ENCODE peak calls at places on chromosomes 12 and 14, in five cellular contexts. E, O, V, R and H are unnamed samples.

GRCh38 chr12:99498756-99499155 is 148.8 kb upstream of the GARIN6 start:
- DNase-seq in O (no peak), R (no peak), E (no peak), V (no peak), H (no peak)

GRCh38 chr14:26554069-26554772 is 43.6 kb downstream of the NOVA1 start:
- DNase-seq in V (no peak), O (no peak), E (no peak), R (no peak), H (no peak)

GRCh38 chr14:26597136-26598080 is at the start of gene NOVA1:
- DNase-seq in V (no peak), R (peak), E (no peak), O (no peak), H (peak)

GRCh38 chr14:89041245-89041585 is 216.8 kb downstream of the TTC8 start:
- DNase-seq in O (no peak), R (no peak), E (no peak), V (no peak), H (no peak)

GRCh38 chr12:14403711-14404164 is 38.3 kb downstream of the ATF7IP start:
- DNase-seq in E (peak), R (no peak), O (no peak), V (no peak), H (no peak)

GRCh38 chr12:122909442-122910288 is 13.7 kb upstream of the VPS37B start:
- DNase-seq in E (no peak), O (no peak), V (no peak), R (no peak), H (peak)

GRCh38 chr14:60485600-60486251 is at the start of gene C14orf39:
- DNase-seq in E (no peak), R (peak), V (no peak), O (no peak), H (no peak)

GRCh38 chr12:113097716-113098427 is 37.7 kb downstream of the RASAL1 start:
- DNase-seq in O (no peak), V (no peak), E (no peak), R (no peak), H (peak)

GRCh38 chr12:48969160-48969771 is 2.3 kb downstream of the WNT10B start:
- DNase-seq in R (no peak), O (no peak), V (no peak), E (no peak), H (no peak)

GRCh38 chr12:27552886-27553560 is 29.0 kb downstream of the PPFIBP1 start:
- DNase-seq in V (no peak), R (no peak), O (no peak), E (no peak), H (peak)

GRCh38 chr12:132273992-132274334 is 55.4 kb downstream of the GALNT9 start:
- DNase-seq in O (no peak), E (no peak), V (no peak), R (no peak), H (no peak)

GRCh38 chr14:92254786-92255185 is 68.2 kb upstream of the SLC24A4 start:
- DNase-seq in V (no peak), R (peak), E (no peak), O (no peak), H (no peak)

GRCh38 chr12:107760207-107760816 is 625 bp downstream of the PRDM4 start:
- DNase-seq in V (peak), R (no peak), E (peak), O (no peak), H (no peak)

GRCh38 chr14:79352026-79352425 is 859.3 kb downstream of the DIO2 start:
- DNase-seq in R (no peak), O (no peak), E (no peak), V (no peak), H (no peak)

DNA sequence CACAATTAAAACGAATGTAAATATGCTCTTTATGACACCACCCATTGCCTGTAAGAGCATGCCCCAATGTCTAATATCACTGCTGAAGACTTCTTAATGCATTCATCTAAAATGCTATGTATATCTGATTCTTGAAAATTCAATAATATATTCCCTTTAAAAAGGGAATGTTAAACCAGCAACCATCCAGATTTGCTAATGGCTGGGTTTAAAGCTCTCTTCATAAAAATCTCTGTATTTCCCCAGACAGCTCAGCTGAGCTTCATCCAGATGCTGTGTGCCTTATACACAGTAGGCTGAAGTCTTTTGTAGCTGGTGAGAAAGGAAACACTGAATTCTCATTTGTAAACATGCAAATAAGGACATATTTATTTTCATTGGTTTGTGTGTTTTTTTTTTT is at the start of gene TAS2R14:
- DNase-seq in V (no peak), O (no peak), R (no peak), E (no peak), H (no peak)
- H3K27ac ChIP-seq in V (no peak), O (no peak), R (no peak), E (no peak), H (no peak)

GRCh38 chr14:54572316-54572715 is 5.4 kb downstream of the SAMD4A start:
- DNase-seq in E (no peak), R (no peak), V (no peak), O (no peak), H (no peak)

GRCh38 chr14:54568821-54569591 is 2.1 kb downstream of the SAMD4A start:
- DNase-seq in O (no peak), V (no peak), E (no peak), R (no peak), H (peak)

GRCh38 chr14:54567634-54568561 is 970 bp downstream of the SAMD4A start:
- DNase-seq in E (peak), O (peak), V (peak), R (peak), H (peak)

GRCh38 chr14:54570651-54571415 is 3.9 kb downstream of the SAMD4A start:
- DNase-seq in R (no peak), V (no peak), E (no peak), O (no peak), H (no peak)

DNA sequence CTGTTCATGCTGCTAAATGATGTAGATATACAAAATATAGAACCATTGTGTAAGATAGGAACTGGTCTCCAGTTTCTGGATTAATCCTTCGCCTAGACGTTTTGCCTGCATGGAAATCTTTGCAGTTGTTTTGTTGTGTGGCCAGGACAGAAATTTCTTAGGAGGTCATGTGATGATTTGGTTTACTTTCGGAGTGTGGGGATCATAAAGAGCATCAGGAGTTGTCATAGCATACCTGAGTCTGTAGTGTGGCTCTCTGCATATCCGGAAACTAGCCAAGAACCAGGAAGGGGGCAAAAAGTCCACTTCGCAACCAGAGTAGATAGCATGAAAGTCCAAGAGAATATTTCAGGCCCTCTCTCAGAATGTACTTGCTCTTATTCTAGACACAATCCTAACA is 3.1 kb downstream of the SAMD4A start:
- DNase-seq in R (no peak), O (no peak), E (no peak), V (no peak), H (no peak)
- H3K27ac ChIP-seq in R (no peak), O (no peak), E (no peak), V (no peak), H (no peak)

GRCh38 chr12:96456265-96456974 is 33.0 kb upstream of the CFAP54 start:
- DNase-seq in V (no peak), O (no peak), E (no peak), R (no peak), H (no peak)

GRCh38 chr12:96452271-96452922 is 37.0 kb upstream of the CFAP54 start:
- DNase-seq in R (no peak), O (no peak), E (no peak), V (no peak), H (no peak)

GRCh38 chr12:96457191-96457930 is 32.0 kb upstream of the CFAP54 start:
- DNase-seq in V (no peak), R (no peak), O (no peak), E (no peak), H (no peak)

GRCh38 chr12:96454396-96454795 is 35.0 kb upstream of the CFAP54 start:
- DNase-seq in V (no peak), O (no peak), R (no peak), E (no peak), H (no peak)
- H3K27ac ChIP-seq in V (no peak), O (no peak), R (no peak), E (no peak), H (no peak)

GRCh38 chr12:120439646-120440247 is 1.8 kb downstream of the COX6A1 start:
- DNase-seq in R (no peak), E (peak), V (peak), O (peak), H (no peak)
- H3K27ac ChIP-seq in R (no peak), E (peak), V (peak), O (no peak), H (no peak)

GRCh38 chr12:88431245-88431644 is 149.0 kb downstream of the KITLG start:
- DNase-seq in R (no peak), O (no peak), E (no peak), V (no peak), H (no peak)

GRCh38 chr12:88428350-88428749 is 151.9 kb downstream of the KITLG start:
- DNase-seq in V (no peak), R (no peak), E (no peak), O (no peak), H (no peak)

DNA sequence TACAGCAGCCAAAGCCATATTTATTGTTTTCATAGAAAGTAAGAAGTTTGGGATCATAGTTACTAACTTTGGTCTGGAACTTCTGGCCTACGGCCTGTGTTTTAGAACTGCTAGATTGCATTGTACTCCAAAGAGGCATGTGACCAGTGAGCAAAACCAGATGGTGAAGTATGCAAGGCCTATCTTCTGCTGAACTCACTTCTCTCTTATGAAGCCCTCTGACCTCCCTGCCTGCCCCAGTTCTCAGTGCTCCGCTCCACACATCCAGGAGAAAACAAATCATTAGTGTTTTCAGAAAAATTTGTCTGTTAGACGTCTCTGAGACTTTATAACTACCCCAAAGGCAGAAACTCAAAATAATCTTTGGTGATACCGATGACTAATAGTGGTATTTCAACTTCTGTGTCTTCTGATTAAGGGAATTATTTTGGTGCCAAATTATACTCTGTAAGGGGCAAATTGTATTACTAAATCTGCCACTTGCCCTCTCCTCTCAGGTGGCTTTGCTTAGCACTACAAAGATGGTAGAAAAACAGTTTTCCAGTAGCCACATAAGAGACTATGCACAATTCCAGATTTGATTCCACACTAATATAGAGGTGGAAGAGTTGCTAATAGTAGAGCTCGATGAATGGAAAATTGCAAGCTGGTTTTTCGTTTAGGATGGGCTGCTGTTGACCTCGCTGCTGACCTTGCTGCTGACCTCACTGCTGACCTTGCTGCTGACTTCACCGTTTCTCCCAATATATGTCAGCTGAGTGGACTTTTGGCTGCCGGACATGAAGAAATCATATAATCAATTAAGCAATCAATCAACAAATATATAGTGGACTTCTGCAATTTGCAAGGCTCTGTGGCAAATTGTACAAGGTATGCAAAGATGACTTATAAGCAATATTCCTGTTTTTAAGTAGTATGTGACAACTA is 147.5 kb downstream of the KITLG start:
- DNase-seq in E (no peak), V (no peak), O (no peak), R (peak), H (no peak)
- H3K27ac ChIP-seq in E (no peak), V (peak), O (no peak), R (no peak), H (no peak)

GRCh38 chr14:51600658-51601057 is 51.1 kb upstream of the FRMD6 start:
- DNase-seq in R (no peak), O (no peak), E (no peak), V (no peak), H (no peak)

GRCh38 chr14:51605575-51605974 is 46.1 kb upstream of the FRMD6 start:
- DNase-seq in E (no peak), V (no peak), R (no peak), O (no peak), H (no peak)

GRCh38 chr14:51602176-51602759 is 49.4 kb upstream of the FRMD6 start:
- DNase-seq in O (no peak), V (no peak), R (no peak), E (no peak), H (no peak)

GRCh38 chr14:51604078-51604477 is 47.6 kb upstream of the FRMD6 start:
- DNase-seq in O (no peak), V (no peak), E (no peak), R (no peak), H (no peak)

DNA sequence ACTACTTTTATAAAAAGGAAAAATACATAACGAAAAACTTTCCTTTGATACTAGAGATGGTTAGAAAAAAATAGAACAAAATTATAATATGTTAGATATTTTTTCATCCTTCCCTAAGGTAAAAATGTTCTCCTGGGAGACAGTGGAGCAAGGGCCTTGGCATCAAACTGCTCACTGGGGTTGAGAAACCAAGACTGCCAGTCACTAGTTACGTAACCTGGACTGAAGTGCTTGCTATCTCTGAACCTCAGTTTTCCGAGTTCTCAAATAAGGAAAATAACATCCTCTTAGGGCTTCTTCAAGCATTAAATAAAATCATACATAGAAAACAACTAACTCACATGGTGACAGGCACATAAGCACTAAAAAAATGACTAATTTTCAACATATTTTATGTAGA is 48.2 kb upstream of the FRMD6 start:
- DNase-seq in E (no peak), R (no peak), O (no peak), V (no peak), H (no peak)
- H3K27ac ChIP-seq in E (no peak), R (no peak), O (no peak), V (no peak), H (no peak)

DNA sequence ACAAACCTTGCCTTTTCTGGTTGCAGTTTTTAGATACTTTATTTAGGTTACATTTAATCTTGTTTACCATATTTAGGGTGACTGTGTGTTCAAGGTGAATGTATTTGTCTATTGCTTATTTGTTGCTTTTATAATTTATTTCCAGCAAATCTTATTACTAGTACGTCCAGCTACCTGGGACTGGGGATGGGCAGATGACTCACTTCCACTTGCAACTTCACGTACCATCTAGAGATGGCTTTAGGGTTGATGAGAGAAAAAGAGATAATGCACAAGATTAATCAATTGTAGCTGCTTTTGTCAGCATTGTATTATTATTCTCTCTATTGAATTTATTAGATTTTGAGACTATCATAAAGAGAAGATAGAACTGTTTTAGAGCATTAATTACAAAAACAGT is 5.1 kb downstream of the MIPOL1 start:
- DNase-seq in R (no peak), O (no peak), V (no peak), E (no peak), H (no peak)
- H3K27ac ChIP-seq in R (no peak), O (no peak), V (no peak), E (no peak), H (no peak)

GRCh38 chr12:63916561-63917476 is 72.3 kb downstream of the SRGAP1 start:
- DNase-seq in V (no peak), O (no peak), E (no peak), R (no peak), H (no peak)
- H3K27ac ChIP-seq in V (peak), O (no peak), E (no peak), R (no peak), H (no peak)

DNA sequence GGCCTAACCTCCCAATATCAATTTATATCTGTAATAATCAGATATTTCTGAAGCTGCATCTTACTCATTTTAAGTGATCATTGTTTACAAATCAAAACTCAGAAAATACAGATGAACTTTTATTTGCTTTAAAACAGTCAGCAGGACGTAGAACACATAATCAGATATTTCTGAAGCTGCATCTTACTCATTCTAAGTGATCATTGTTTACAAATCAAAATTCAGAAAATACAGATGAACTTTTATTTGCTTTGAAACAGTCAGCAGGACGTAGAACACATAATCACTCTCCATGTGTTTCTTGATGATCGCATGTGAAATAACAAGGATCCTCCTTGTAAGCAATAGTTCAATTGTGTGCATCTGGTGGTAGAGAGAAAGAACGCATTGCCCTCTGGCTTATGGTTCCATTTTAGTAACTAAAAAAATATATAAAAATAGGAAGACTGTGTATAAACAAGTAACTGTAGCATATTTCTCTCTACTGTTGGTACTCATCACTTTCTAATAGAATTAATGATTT is 15.0 kb upstream of the TMTC2 start:
- DNase-seq in R (no peak), V (no peak), O (no peak), E (no peak), H (no peak)
- H3K27ac ChIP-seq in R (no peak), V (no peak), O (no peak), E (no peak), H (no peak)